ENCODE peak calls at places on chromosomes 12 and 14, in nine cellular contexts. F is body of pancreas; D is colonic mucosa; U is CD8-positive, alpha-beta memory T cell; W is mammary epithelial cell; P is lower lobe of right lung; V is OCI-LY7; M is suprapubic skin; J is GM23338. X is an unnamed sample.

GRCh38 chr12:57096099-57096572 is 7.2 kb downstream of the NAB2 start:
- DNase-seq in J (no peak), P (no peak), U (no peak), D (no peak), W (peak), M (no peak), F (no peak), V (no peak), X (no peak)

GRCh38 chr14:59118171-59118570 is 70.3 kb upstream of the DAAM1 start:
- DNase-seq in W (no peak), F (no peak), P (no peak), J (no peak), M (no peak), U (no peak), D (no peak), V (no peak), X (no peak)

GRCh38 chr12:99915251-99916082 is 69.3 kb downstream of the ANKS1B start:
- DNase-seq in F (no peak), W (no peak), V (no peak), D (no peak), U (no peak), J (no peak), P (no peak), M (no peak), X (no peak)

GRCh38 chr14:22986508-22987054 is 4.2 kb upstream of the AJUBA start:
- DNase-seq in D (peak), J (peak), P (peak), V (peak), W (peak), F (peak), M (peak), U (peak), X (peak)

GRCh38 chr12:50572275-50572674 is 67.5 kb downstream of the DIP2B start:
- DNase-seq in P (no peak), M (no peak), V (no peak), W (peak), D (no peak), F (no peak), J (peak), U (no peak), X (no peak)

GRCh38 chr12:14999421-15000047 is 26.7 kb downstream of the PDE6H start:
- DNase-seq in U (no peak), P (no peak), M (no peak), D (no peak), F (no peak), J (no peak), W (peak), V (no peak), X (no peak)

GRCh38 chr12:128914908-128915563 is 61.8 kb downstream of the GLT1D1 start:
- DNase-seq in W (no peak), J (no peak), U (no peak), F (no peak), V (peak), M (no peak), D (no peak), P (no peak), X (no peak)

GRCh38 chr12:54376596-54377468 is 7.7 kb downstream of the ZNF385A start:
- DNase-seq in W (no peak), M (no peak), J (no peak), V (no peak), F (no peak), P (no peak), D (no peak), U (no peak), X (no peak)

GRCh38 chr12:121926874-121927706 is 8.7 kb downstream of the CFAP251 start:
- DNase-seq in J (peak), D (no peak), P (no peak), V (peak), F (no peak), M (no peak), W (no peak), U (no peak), X (no peak)

GRCh38 chr12:38555620-38556596 is 239.3 kb downstream of the ALG10B start:
- DNase-seq in F (no peak), M (no peak), D (no peak), W (peak), P (no peak), V (no peak), U (no peak), J (peak), X (no peak)

GRCh38 chr14:74613211-74613914 is 1.3 kb upstream of the LTBP2 start:
- DNase-seq in D (no peak), J (no peak), M (no peak), W (no peak), U (no peak), F (no peak), P (no peak), V (no peak), X (no peak)

GRCh38 chr14:93099187-93099586 is 16.5 kb downstream of the ITPK1 start:
- DNase-seq in P (no peak), F (peak), V (no peak), W (no peak), D (no peak), J (no peak), U (no peak), M (no peak), X (no peak)

GRCh38 chr12:2970744-2971143 is 11.5 kb downstream of the TEAD4 start:
- DNase-seq in W (no peak), M (no peak), D (no peak), F (no peak), J (no peak), P (no peak), V (no peak), U (no peak), X (no peak)

GRCh38 chr14:103311171-103311997 is 22.7 kb upstream of the EIF5 start:
- DNase-seq in D (no peak), V (no peak), U (no peak), W (no peak), P (no peak), M (no peak), F (no peak), J (no peak), X (no peak)

GRCh38 chr14:35365130-35366047 is 39.2 kb downstream of the NFKBIA start:
- DNase-seq in M (no peak), J (no peak), U (no peak), F (peak), W (peak), D (peak), P (peak), V (no peak), X (no peak)

GRCh38 chr14:100193417-100194357 is 34.2 kb upstream of the DEGS2 start:
- DNase-seq in P (no peak), W (peak), F (peak), U (no peak), V (peak), D (no peak), M (no peak), J (no peak), X (no peak)

GRCh38 chr12:41103614-41104013 is 84.5 kb upstream of the PDZRN4 start:
- DNase-seq in P (no peak), U (no peak), D (no peak), V (no peak), J (no peak), M (no peak), F (no peak), W (no peak), X (no peak)

GRCh38 chr14:88249266-88249665 is 73.8 kb downstream of the KCNK10 start:
- DNase-seq in P (no peak), W (no peak), M (no peak), D (no peak), F (no peak), V (no peak), J (no peak), U (no peak), X (no peak)
- H3K27ac ChIP-seq in P (no peak), W (no peak), M (no peak), D (no peak), F (peak), V (no peak), J (no peak), U (no peak), X (no peak)

GRCh38 chr12:16604853-16605252 is 1.1 kb downstream of the LMO3 start:
- DNase-seq in D (no peak), F (peak), P (peak), V (no peak), W (no peak), M (no peak), J (peak), U (no peak), X (no peak)

GRCh38 chr12:16600525-16600924 is 5.4 kb downstream of the LMO3 start:
- DNase-seq in J (no peak), F (peak), V (no peak), U (no peak), D (no peak), W (no peak), M (no peak), P (no peak), X (no peak)

GRCh38 chr12:16603916-16604575 is 1.9 kb downstream of the LMO3 start:
- DNase-seq in F (peak), P (no peak), V (peak), D (no peak), J (peak), M (no peak), U (no peak), W (no peak), X (no peak)

GRCh38 chr12:16603265-16603915 is 2.6 kb downstream of the LMO3 start:
- DNase-seq in J (no peak), P (no peak), U (no peak), D (no peak), F (no peak), M (no peak), W (no peak), V (no peak), X (no peak)

GRCh38 chr12:16602412-16602811 is 3.5 kb downstream of the LMO3 start:
- DNase-seq in U (no peak), V (peak), F (no peak), W (no peak), J (no peak), M (no peak), P (no peak), D (no peak), X (no peak)
- H3K4me3 ChIP-seq in U (no peak), V (peak), F (no peak), W (no peak), J (no peak), M (no peak), P (peak), D (no peak), X (no peak)

GRCh38 chr14:63605041-63605532 is 36.6 kb downstream of the WDR89 start:
- DNase-seq in U (no peak), J (no peak), P (no peak), V (no peak), W (peak), F (no peak), D (no peak), M (no peak), X (no peak)

GRCh38 chr14:63603749-63604277 is 37.9 kb downstream of the WDR89 start:
- DNase-seq in P (no peak), V (peak), D (no peak), J (no peak), W (no peak), M (no peak), F (peak), U (no peak), X (no peak)

GRCh38 chr14:63598821-63599220 is 42.9 kb downstream of the WDR89 start:
- DNase-seq in P (no peak), F (no peak), V (no peak), D (no peak), J (no peak), U (no peak), W (no peak), M (no peak), X (no peak)

GRCh38 chr14:63604626-63605025 is 37.0 kb downstream of the WDR89 start:
- DNase-seq in J (no peak), M (no peak), U (no peak), W (no peak), D (no peak), V (no peak), F (no peak), P (no peak), X (no peak)
- H3K27ac ChIP-seq in J (no peak), M (no peak), U (no peak), W (no peak), D (no peak), V (no peak), F (no peak), P (no peak), X (no peak)

GRCh38 chr14:76264384-76264783 is 111.6 kb upstream of the ESRRB start:
- DNase-seq in M (no peak), F (no peak), U (no peak), J (no peak), D (no peak), P (no peak), W (no peak), V (no peak), X (no peak)

GRCh38 chr14:76268700-76269099 is 107.2 kb upstream of the ESRRB start:
- DNase-seq in U (no peak), V (no peak), M (no peak), F (no peak), P (no peak), J (no peak), W (no peak), D (no peak), X (no peak)

GRCh38 chr14:76271371-76271770 is 104.6 kb upstream of the ESRRB start:
- DNase-seq in P (no peak), J (no peak), V (no peak), F (no peak), W (no peak), D (no peak), M (no peak), U (no peak), X (no peak)

GRCh38 chr14:76268013-76268376 is 107.9 kb upstream of the ESRRB start:
- DNase-seq in U (no peak), J (no peak), F (no peak), V (no peak), D (no peak), M (no peak), P (no peak), W (no peak), X (no peak)

DNA sequence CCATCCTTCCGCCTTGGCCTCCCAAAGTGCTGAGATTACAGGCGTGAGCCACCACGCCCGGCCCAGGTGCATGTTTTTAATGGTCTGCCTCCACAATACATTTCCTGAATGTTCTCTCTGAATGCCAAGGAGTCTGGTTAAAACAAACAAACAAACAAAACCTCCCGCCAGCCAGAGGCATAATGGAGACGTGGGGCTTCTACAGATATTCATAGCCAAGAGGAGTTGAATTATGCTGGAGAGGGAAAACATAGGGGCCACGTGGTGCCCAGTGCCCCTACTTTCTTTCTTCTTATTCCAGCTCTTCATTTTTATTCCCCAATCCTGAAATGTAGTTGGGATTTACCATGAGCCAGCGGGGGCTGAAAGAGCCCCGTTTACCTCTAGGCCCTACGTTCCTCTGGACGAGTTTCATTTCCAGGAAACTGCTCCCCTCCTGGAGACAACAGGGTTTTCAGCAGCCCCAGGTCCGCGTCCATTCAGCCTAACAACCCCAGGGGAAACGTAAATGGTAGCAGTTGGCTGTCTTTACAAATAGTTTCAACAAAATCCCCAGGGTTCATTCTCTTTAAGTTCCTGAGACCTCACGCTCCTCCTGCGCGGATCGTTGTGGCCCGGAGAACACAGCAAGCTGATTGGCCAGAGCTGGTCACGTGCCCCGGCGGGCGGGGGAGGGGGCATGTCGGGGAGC is 108.5 kb upstream of the ESRRB start:
- DNase-seq in F (peak), J (peak), D (peak), V (no peak), M (no peak), W (no peak), U (no peak), P (peak), X (no peak)
- H3K4me3 ChIP-seq in F (peak), J (peak), D (peak), V (no peak), M (peak), W (peak), U (no peak), P (peak), X (no peak)

GRCh38 chr12:124370851-124371250 is 76.0 kb downstream of the RFLNA start:
- DNase-seq in M (no peak), P (no peak), W (no peak), D (no peak), J (no peak), V (no peak), F (no peak), U (no peak), X (no peak)
- H3K27ac ChIP-seq in M (peak), P (peak), W (no peak), D (peak), J (no peak), V (no peak), F (peak), U (no peak), X (no peak)

GRCh38 chr12:33438890-33439586 is 581 bp downstream of the SYT10 start:
- DNase-seq in M (no peak), U (no peak), V (no peak), J (peak), D (no peak), F (no peak), W (peak), P (no peak), X (no peak)
- H3K4me3 ChIP-seq in M (peak), U (no peak), V (no peak), J (peak), D (peak), F (peak), W (peak), P (peak), X (no peak)

DNA sequence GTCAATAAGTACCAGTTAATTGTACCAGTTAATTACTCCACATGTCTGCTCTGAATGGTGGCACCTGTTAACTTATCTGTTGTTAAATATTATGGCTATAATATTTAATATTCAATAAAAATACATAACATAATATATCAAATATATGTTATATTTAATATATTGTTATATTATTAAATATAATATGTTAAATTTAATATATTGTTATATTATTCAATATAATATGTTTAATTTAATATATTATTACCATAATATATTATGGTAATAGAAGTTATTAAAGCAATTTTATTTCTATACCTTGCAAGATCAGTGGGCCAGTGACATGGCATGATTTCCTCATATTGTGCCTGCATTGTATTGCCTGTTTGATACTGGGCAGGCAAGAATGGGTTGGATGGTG is 98.4 kb downstream of the TBC1D30 start:
- DNase-seq in J (no peak), D (no peak), U (no peak), V (no peak), F (no peak), P (no peak), W (no peak), M (no peak), X (no peak)
- H3K27ac ChIP-seq in J (no peak), D (no peak), U (no peak), V (no peak), F (no peak), P (no peak), W (no peak), M (no peak), X (no peak)